ENCODE peak calls at places on chromosomes 3 and 15, in seven cellular contexts. F is suprapubic skin, N is HepG2, A is IMR-90, H is tibial nerve, W is transverse colon, S is Peyer's patch. O is an unnamed sample.

GRCh38 chr15:35170216-35170615 is 85.1 kb upstream of the NANOGP8 start:
- DNase-seq in F (no peak), N (no peak), A (peak; percentile 68), H (no peak), W (no peak), S (no peak), O (no peak)

GRCh38 chr3:52253314-52254260 is 8.0 kb downstream of the PPM1M start:
- DNase-seq in F (peak; percentile 76), N (no peak), A (no peak), H (no peak), W (peak; percentile 68), S (peak; percentile 88), O (peak; percentile 87)

GRCh38 chr3:58562498-58562897 is 14.7 kb downstream of the FAM107A start:
- DNase-seq in F (no peak), N (no peak), A (no peak), H (no peak), W (no peak), S (no peak), O (no peak)

GRCh38 chr3:196399485-196399945 is 32.7 kb downstream of the UBXN7 start:
- DNase-seq in F (no peak), N (peak; percentile 4), A (peak; percentile 72), H (no peak), W (no peak), S (no peak), O (no peak)

GRCh38 chr3:99248130-99248529 is 346.6 kb upstream of the DCBLD2 start:
- DNase-seq in F (no peak), N (no peak), A (peak; percentile 19), H (no peak), W (no peak), S (no peak), O (no peak)

GRCh38 chr15:25059698-25060471 is 105.1 kb downstream of the SNRPN start:
- DNase-seq in F (peak; percentile 16), N (no peak), A (no peak), H (no peak), W (no peak), S (no peak), O (peak; percentile 34)

GRCh38 chr3:128075516-128076464 is 23.6 kb downstream of the SEC61A1 start:
- DNase-seq in F (peak; percentile 87), N (no peak), A (peak; percentile 79), H (peak; percentile 74), W (peak; percentile 91), S (peak; percentile 74), O (peak; percentile 78)

GRCh38 chr15:90099868-90100854 is 2.1 kb downstream of the IDH2 start:
- DNase-seq in F (no peak), N (peak; percentile 41), A (peak; percentile 53), H (peak; percentile 46), W (peak; percentile 64), S (peak; percentile 46), O (no peak)

GRCh38 chr15:34855397-34855796 is 60.0 kb upstream of the ACTC1 start:
- DNase-seq in F (no peak), N (no peak), A (peak; percentile 79), H (no peak), W (no peak), S (no peak), O (no peak)

GRCh38 chr3:157179365-157179803 is 19.4 kb upstream of the CCNL1 start:
- DNase-seq in F (no peak), N (no peak), A (no peak), H (no peak), W (no peak), S (no peak), O (no peak)

GRCh38 chr3:12973827-12974226 is 99.4 kb downstream of the IQSEC1 start:
- DNase-seq in F (no peak), N (no peak), A (no peak), H (no peak), W (no peak), S (no peak), O (no peak)

DNA sequence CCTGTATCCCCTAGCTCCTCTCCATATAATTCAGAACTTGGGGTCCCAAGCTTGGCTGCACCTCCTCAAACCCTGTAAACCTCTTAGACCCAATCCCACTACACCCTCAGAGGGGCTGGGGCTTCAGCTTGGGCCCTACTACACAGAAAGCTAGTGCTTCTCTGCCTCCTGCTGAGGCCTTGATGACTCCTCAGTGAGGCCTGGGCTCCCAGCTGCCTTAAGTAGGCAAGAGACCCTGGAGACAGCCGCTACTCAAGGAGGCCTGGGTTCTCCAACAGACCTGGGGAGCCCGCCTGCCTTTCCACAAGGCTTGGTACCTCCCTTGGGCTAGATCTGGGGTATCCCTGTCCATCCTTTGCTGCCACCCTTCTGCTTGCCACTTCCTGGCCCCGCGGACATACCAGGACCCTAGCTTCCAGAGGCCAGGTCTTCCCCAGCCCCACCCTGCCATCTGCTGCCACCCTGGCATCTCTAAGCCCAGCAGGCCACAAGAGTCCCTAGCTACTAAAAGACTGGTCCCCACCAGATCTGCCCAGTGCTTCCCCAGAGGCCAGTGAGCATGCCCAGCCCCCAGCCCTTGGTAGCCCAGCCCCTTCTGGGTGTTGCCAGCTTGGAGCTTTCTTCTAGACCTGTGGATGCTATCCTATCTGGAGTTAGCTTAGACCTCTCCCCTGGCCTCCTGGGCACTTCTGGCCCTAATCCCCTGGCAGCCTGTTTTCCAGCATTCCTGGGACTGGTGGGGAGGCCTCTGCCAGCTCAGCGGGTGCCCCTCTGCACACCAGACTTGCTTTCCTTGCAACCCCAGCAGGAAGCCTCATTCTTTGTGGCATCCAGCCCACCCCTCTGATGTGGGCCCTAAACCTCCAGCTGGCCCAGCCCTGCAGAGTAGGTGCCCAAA is 13.7 kb downstream of the C15orf39 start:
- DNase-seq in F (no peak), N (no peak), A (no peak), H (no peak), W (no peak), S (no peak), O (no peak)
- TF ChIP-seq POLR2A in F (no peak), N (peak; percentile 42), A (no peak), H (no peak), W (no peak), S (no peak), O (no peak)

GRCh38 chr15:75832114-75832513 is 11.1 kb upstream of the UBE2Q2 start:
- DNase-seq in F (no peak), N (no peak), A (no peak), H (no peak), W (no peak), S (no peak), O (no peak)

GRCh38 chr15:75834011-75834410 is 9.2 kb upstream of the UBE2Q2 start:
- DNase-seq in F (no peak), N (no peak), A (no peak), H (no peak), W (no peak), S (no peak), O (no peak)

GRCh38 chr15:75835990-75836952 is 7.0 kb upstream of the UBE2Q2 start:
- DNase-seq in F (no peak), N (no peak), A (no peak), H (no peak), W (no peak), S (no peak), O (no peak)

GRCh38 chr15:75840659-75841058 is 2.6 kb upstream of the UBE2Q2 start:
- DNase-seq in F (no peak), N (no peak), A (peak; percentile 75), H (no peak), W (no peak), S (no peak), O (no peak)

DNA sequence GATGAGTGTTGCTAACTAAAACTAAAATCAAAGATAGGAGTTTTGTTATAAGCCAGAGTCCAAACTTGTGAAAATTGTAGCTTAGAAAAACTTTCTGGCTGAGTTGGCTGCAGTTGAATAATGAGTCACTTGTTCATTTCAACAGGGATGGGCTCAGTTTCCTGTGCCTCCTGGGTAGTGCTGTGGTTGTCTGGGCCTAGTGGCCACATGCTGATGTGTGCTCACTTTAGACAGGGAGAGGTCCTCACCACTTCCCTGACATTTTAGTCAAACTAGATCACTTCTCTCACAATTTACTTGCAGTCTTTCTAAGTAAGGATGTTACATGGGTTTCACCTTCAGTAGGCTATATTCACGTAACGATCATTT is 6.3 kb upstream of the UBE2Q2 start:
- DNase-seq in F (no peak), N (no peak), A (peak; percentile 84), H (no peak), W (no peak), S (no peak), O (peak; percentile 85)
- TF ChIP-seq POLR2A in F (no peak), N (no peak), A (no peak), H (no peak), W (no peak), S (no peak), O (no peak)

DNA sequence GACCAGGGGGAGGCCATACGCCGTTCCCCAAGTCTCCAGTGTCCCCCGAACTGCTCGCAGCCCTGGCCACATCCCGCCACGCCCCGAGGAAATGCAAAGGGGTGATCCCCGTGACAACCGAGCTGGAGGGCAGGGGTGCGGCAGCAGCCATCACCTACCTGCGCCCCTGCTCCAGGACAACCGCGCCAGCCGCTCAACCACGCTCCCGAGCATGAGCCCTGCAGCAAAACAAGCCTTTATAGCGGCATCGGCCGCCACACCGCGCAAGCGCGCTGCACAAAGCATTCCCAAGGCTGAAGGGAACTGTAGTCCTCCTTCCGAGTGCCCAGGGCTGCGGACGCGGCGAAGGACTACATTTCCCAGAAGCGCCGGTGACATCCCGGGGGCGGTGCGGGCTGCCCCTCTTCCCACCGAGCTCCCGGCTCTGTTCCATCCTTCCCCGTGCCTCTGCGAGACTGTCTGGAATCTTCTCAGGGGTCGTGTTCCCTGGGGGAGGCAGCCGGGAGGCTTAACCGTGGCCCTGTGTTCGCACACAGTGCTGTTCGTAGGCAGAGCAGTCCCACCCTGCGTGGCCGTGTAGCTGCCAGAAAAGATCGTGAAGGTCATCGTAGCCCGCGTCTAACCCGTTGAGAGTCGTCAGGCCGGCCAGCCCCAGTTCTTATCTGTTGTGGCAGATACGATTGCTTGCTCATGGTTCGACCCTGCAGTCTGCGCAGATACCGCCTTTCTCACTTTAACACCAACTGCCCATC is at the start of gene ABCC5:
- DNase-seq in F (peak; percentile 92), N (peak; percentile 85), A (peak; percentile 91), H (peak; percentile 75), W (peak; percentile 94), S (peak; percentile 84), O (peak; percentile 89)
- TF ChIP-seq POLR2A in F (no peak), N (peak; percentile 89), A (peak; percentile 24), H (peak; percentile 67), W (peak; percentile 44), S (peak; percentile 21), O (no peak)

DNA sequence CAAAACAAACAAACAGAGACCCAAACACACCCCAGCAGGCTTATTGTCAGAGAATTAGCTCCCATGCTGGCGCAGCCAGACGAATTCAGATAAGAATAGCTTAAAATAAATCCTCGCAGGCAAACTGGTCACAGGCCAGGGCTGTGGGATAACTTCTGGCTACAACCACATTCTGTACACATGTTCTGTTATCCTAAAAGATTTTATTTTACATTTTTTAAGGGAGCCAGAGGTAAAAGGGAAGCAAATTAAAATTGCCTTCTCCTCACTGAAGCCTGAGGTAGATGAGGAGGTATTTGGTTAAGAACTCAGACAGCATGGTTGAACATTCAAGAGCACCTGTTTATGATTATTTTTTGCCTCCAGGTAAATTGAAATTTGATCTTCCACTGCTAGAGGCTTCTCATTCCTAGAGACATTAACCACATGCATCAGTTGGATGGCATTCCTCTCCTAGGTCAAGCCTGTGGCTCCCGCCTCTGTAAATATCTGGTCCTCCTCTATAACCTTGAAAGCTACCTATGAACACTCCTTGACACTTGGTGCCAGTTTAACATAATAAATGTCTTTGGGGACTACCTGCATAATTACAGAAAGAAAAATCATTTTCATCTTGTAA is 190.3 kb downstream of the SATB1 start:
- DNase-seq in F (no peak), N (no peak), A (no peak), H (no peak), W (no peak), S (no peak), O (no peak)
- TF ChIP-seq POLR2A in F (no peak), N (no peak), A (no peak), H (no peak), W (no peak), S (no peak), O (no peak)